ENCODE peak calls at places on chromosomes 16 and 17, in six cellular contexts. H is K562, V is A549, S is GM12878, Z is endothelial cell of umbilical vein, M is HepG2. R is an unnamed sample.

GRCh38 chr17:72145562-72145961 is 24.7 kb downstream of the SOX9 start:
- DNase-seq in H (no peak), V (no peak), S (no peak), Z (no peak), M (no peak), R (no peak)

GRCh38 chr16:1225051-1225451 is at the start of gene TPSG1:
- DNase-seq in H (no peak), V (no peak), S (no peak), Z (no peak), M (no peak), R (no peak)

GRCh38 chr17:63402808-63403207 is 43.3 kb downstream of the CYB561 start:
- DNase-seq in H (no peak), V (no peak), S (no peak), Z (no peak), M (no peak), R (no peak)

GRCh38 chr16:70735141-70735979 is 49.5 kb upstream of the MTSS2 start:
- DNase-seq in H (no peak), V (no peak), S (no peak), Z (no peak), M (peak), R (no peak)

GRCh38 chr16:25031132-25031440 is 15.9 kb upstream of the ARHGAP17 start:
- DNase-seq in H (no peak), V (no peak), S (no peak), Z (no peak), M (no peak), R (no peak)

GRCh38 chr17:82105882-82106696 is 8.1 kb upstream of the FASN start:
- DNase-seq in H (peak), V (peak), S (peak), Z (no peak), M (peak), R (peak)

GRCh38 chr17:81428121-81428515 is 32.9 kb downstream of the BAHCC1 start:
- DNase-seq in H (no peak), V (no peak), S (no peak), Z (no peak), M (no peak), R (peak)

GRCh38 chr16:88973007-88973410 is 4.0 kb downstream of the CBFA2T3 start:
- DNase-seq in H (peak), V (no peak), S (no peak), Z (no peak), M (no peak), R (peak)

GRCh38 chr17:45246861-45247428 is 14.9 kb downstream of the SPATA32 start:
- DNase-seq in H (peak), V (peak), S (no peak), Z (peak), M (no peak), R (no peak)

GRCh38 chr16:87675111-87675510 is 72.8 kb downstream of the JPH3 start:
- DNase-seq in H (no peak), V (no peak), S (no peak), Z (peak), M (no peak), R (no peak)

GRCh38 chr17:82246365-82247174 is 17.7 kb downstream of the SLC16A3 start:
- DNase-seq in H (no peak), V (peak), S (no peak), Z (peak), M (no peak), R (peak)

GRCh38 chr16:275041-275621 is 613 bp downstream of the RGS11 start:
- DNase-seq in H (no peak), V (no peak), S (no peak), Z (no peak), M (no peak), R (no peak)

GRCh38 chr17:81966343-81967243 is 5.6 kb upstream of the NOTUM start:
- DNase-seq in H (no peak), V (no peak), S (no peak), Z (no peak), M (peak), R (peak)

GRCh38 chr16:69741951-69742904 is 12.5 kb downstream of the NOB1 start:
- DNase-seq in H (no peak), V (no peak), S (no peak), Z (peak), M (no peak), R (no peak)

DNA sequence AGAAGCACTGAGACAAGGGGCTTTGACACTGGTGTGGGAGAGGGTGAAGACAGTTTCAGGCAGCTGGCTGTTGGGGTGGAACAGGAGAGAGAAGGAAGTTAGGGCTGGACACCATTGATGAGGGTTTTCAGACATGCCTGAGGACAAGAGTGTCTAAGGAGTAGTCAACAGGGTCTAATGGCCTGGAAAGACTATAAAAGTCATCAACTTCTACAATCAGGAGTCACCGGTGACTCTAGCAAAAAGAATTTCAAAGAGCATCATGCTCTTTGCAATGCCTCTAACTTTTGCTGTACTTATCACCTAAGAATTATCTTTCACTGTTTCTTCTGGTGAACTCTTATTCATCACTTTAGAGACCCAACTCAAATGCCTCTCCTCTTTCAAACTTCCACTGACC is 213.9 kb downstream of the C16orf78 start:
- DNase-seq in H (no peak), V (no peak), S (no peak), Z (no peak), M (no peak), R (no peak)
- TF ChIP-seq MYC in H (no peak), V (no peak), S (no peak), Z (no peak), M (no peak), R (no peak)

DNA sequence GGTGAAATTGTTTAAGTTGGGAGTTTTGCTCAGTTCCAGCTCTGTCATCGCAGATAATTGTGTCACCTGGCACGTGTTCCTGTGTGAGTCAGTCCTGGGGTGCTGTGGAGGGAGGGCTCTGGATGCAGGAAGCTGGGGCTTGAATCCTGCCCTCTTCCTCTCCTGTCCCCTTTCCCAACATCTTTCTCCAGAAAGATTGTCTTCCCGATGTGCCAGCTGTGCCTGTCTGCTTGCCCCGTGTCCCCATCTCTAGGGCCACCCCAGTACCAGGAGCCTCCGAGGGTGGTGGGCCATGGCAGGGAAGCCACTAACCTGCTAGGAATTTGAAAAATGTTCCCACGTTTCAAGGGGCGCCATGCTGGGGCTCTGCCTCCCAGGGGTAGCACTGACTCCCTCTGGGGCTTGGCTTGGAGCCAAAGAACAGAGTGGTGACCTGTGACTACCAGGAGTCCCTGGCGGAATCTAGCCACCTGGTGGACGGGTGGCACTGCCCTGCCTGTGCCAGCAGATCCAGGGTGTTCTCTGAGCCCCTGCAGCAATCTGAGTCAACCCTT is 198.1 kb downstream of the ENGASE start:
- DNase-seq in H (no peak), V (peak), S (no peak), Z (no peak), M (peak), R (no peak)
- TF ChIP-seq CTCF in H (no peak), V (no peak), S (no peak), Z (no peak), M (no peak), R (no peak)

DNA sequence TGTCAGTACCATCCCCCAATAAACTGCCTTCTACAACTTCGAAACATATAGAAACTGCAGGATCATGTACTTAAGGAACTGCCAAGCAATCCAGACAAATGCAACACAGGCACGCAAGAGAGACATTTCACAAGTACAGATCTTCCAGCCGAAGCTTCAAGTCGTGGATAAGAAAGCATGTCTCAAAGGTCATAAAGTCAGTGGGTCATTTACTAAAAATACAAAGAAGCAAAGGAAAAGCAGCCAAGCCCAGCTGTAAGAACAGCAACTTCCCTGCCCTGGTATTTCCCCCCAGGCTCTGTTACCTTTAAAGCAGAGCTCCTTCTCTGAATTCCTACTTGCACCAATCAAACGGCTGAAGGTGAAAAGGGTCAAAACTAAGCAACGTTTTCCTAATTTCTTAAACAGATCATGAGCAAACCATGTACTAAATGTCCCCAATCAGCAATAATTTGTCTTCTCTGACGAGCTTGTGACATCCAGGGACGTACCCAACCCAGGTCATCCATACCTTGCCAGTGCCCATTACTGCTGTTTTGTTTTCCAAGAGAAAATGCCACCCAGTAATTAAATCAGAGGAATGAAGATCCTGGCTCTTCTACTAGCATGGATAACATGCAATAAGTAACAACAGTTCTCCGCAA is 1.7 kb downstream of the AKTIP start:
- DNase-seq in H (no peak), V (no peak), S (no peak), Z (no peak), M (no peak), R (no peak)
- H3K4me3 ChIP-seq in H (no peak), V (peak), S (peak), Z (no peak), M (peak), R (peak)

GRCh38 chr17:4631836-4632582 is 9.5 kb downstream of the ALOX15 start:
- DNase-seq in H (no peak), V (no peak), S (no peak), Z (no peak), M (no peak), R (peak)
- TF ChIP-seq MYC in H (no peak), V (no peak), S (no peak), Z (no peak), M (no peak), R (no peak)

GRCh38 chr17:2982854-2983636 is 80.4 kb downstream of the OR1D5 start:
- DNase-seq in H (peak), V (peak), S (no peak), Z (no peak), M (no peak), R (peak)
- TF ChIP-seq CTCF in H (no peak), V (peak), S (no peak), Z (no peak), M (no peak), R (no peak)

GRCh38 chr16:57998992-57999365 is 1.5 kb downstream of the ZNF319 start:
- DNase-seq in H (no peak), V (no peak), S (no peak), Z (no peak), M (no peak), R (no peak)
- H3K4me3 ChIP-seq in H (no peak), V (peak), S (no peak), Z (no peak), M (peak), R (peak)

DNA sequence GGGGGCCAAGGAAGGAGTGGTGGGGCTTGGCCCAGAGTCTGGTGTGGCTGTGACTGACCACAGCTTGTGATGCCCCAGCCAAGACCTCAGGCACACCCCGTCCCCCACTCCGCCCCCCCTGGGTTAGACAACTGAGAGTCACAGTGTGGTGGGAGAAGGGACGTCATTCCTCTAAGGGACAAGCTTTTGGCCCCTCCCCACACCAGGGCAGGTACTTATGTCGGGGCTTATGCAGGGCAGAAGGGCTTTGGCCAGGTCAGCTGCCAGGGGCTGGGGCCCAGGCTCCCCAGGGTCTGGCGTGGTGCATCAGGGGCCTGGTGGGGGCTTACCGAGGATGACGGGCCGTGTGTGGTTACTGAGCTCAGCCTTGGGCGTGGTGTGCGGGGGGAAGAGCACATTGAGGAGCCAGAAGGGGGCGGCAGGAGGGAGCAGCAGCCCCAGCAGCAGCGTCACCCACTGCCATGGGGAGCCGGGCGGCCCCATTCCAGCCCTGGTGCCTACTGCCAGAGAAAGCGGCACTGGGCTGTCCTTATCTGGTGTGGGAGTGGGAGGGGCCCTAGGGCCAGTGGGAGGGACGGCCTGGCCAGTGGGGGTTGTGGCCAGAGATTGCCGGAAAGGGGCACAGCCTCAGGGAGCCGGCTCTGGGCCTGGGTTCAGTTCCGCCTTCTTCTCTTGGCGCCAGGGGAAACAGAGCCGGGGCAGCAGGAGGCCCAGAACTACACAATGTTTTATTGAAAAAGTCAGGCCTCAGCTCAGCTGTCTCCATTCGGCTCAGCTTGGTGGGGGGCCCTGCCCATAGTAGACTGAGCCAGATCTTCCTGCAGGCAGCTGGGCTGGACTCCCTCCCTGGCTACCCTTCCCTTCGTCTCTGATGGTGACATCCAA is at the start of gene LCAT:
- DNase-seq in H (peak), V (no peak), S (no peak), Z (no peak), M (peak), R (no peak)
- TF ChIP-seq MYC in H (no peak), V (no peak), S (no peak), Z (no peak), M (peak), R (no peak)

GRCh38 chr17:76585649-76586593 is at the start of gene ST6GALNAC2:
- DNase-seq in H (no peak), V (peak), S (no peak), Z (peak), M (peak), R (peak)
- TF ChIP-seq CTCF in H (no peak), V (peak), S (peak), Z (peak), M (peak), R (no peak)

R was measured in NB4.